ENCODE peak calls at places on chromosomes 12 and 14, in eight cellular contexts. R, O, E, J, U, Y, I and X are unnamed samples.

GRCh38 chr12:54587315-54587821 is 1.1 kb downstream of the PPP1R1A start:
- DNase-seq in R (peak; percentile 65), E (no peak), Y (no peak), I (peak; percentile 12), U (no peak), J (no peak), O (peak; percentile 39), X (no peak)

GRCh38 chr12:76552343-76552938 is 7.1 kb downstream of the OSBPL8 start:
- DNase-seq in I (no peak), J (no peak), U (peak; percentile 20), R (no peak), O (no peak), Y (no peak), E (no peak), X (no peak)

GRCh38 chr12:115312901-115313300 is 628.9 kb upstream of the TBX3 start:
- DNase-seq in E (no peak), Y (no peak), I (no peak), U (no peak), J (no peak), O (no peak), R (no peak), X (peak; percentile 58)

GRCh38 chr14:99707420-99707819 is 23.3 kb downstream of the CYP46A1 start:
- DNase-seq in J (no peak), Y (no peak), E (no peak), I (no peak), O (no peak), R (no peak), U (no peak), X (no peak)

GRCh38 chr12:12032771-12033588 is 37.8 kb upstream of the BCL2L14 start:
- DNase-seq in J (peak; percentile 74), U (peak; percentile 94), E (peak; percentile 77), R (peak; percentile 79), I (peak; percentile 59), Y (peak; percentile 73), O (peak; percentile 98), X (peak; percentile 89)

GRCh38 chr12:111063296-111064026 is 143.1 kb upstream of the MYL2 start:
- DNase-seq in O (no peak), Y (peak; percentile 9), J (no peak), E (no peak), U (no peak), R (no peak), I (no peak), X (no peak)

GRCh38 chr12:52372216-52373154 is 5.2 kb upstream of the KRT85 start:
- DNase-seq in R (peak; percentile 82), E (peak; percentile 57), O (peak; percentile 91), J (peak; percentile 77), Y (peak; percentile 50), U (peak; percentile 95), I (peak; percentile 72), X (peak; percentile 62)

GRCh38 chr12:18296909-18297280 is 35.6 kb downstream of the PIK3C2G start:
- DNase-seq in J (no peak), I (no peak), U (no peak), Y (no peak), E (no peak), O (no peak), R (no peak), X (no peak)

GRCh38 chr14:52563120-52563519 is 10.5 kb downstream of the GPR137C start:
- DNase-seq in I (no peak), Y (peak; percentile 12), O (peak; percentile 66), R (no peak), J (peak; percentile 62), U (peak; percentile 26), E (no peak), X (no peak)

GRCh38 chr12:114789821-114790220 is 105.8 kb upstream of the TBX3 start:
- DNase-seq in R (no peak), U (no peak), E (no peak), O (no peak), I (no peak), Y (no peak), J (no peak), X (no peak)

GRCh38 chr14:81465507-81466228 is 65.5 kb upstream of the STON2 start:
- DNase-seq in O (no peak), I (no peak), Y (no peak), J (no peak), E (no peak), U (no peak), R (no peak), X (no peak)

GRCh38 chr14:24903337-24903736 is 146.6 kb downstream of the STXBP6 start:
- DNase-seq in R (no peak), U (peak; percentile 72), E (no peak), Y (peak; percentile 53), I (no peak), O (no peak), J (peak; percentile 33), X (no peak)

GRCh38 chr12:75587340-75588106 is 76.1 kb upstream of the KRR1 start:
- DNase-seq in R (no peak), O (no peak), Y (no peak), J (peak; percentile 21), E (no peak), I (no peak), U (peak; percentile 14), X (no peak)

GRCh38 chr12:89947437-89948265 is 239.0 kb upstream of the ATP2B1 start:
- DNase-seq in O (peak; percentile 42), I (no peak), E (no peak), J (peak; percentile 78), U (peak; percentile 93), Y (peak; percentile 73), R (no peak), X (no peak)

GRCh38 chr12:26239508-26240328 is 44.3 kb downstream of the SSPN start:
- DNase-seq in Y (peak; percentile 43), J (peak; percentile 70), U (peak; percentile 96), R (peak; percentile 68), O (no peak), E (no peak), I (peak; percentile 44), X (no peak)

GRCh38 chr14:73977896-73978295 is 27.8 kb downstream of the COQ6 start:
- DNase-seq in Y (no peak), U (peak; percentile 85), E (no peak), J (peak; percentile 35), O (no peak), R (no peak), I (no peak), X (peak; percentile 67)

GRCh38 chr12:9127484-9127883 is 11.8 kb upstream of the A2M start:
- DNase-seq in R (no peak), J (no peak), O (no peak), E (no peak), I (no peak), Y (no peak), U (no peak), X (no peak)

GRCh38 chr12:118866346-118866745 is 115.0 kb upstream of the SRRM4 start:
- DNase-seq in Y (no peak), U (no peak), I (no peak), O (no peak), J (no peak), R (no peak), E (peak; percentile 2), X (no peak)

GRCh38 chr12:32874083-32874482 is 22.5 kb downstream of the PKP2 start:
- DNase-seq in R (no peak), J (no peak), O (no peak), I (no peak), Y (no peak), U (no peak), E (no peak), X (no peak)